ENCODE peak calls at places on chromosomes 4 and X, in five cellular contexts. One of them, this sample, is unnamed.

GRCh38 chr4:105058177-105058812 is 88.4 kb upstream of the TET2 start:
- DNase-seq in NCI-H1105: no peak
- DNase-seq in ureter: no peak
- DNase-seq in sciatic nerve: no peak
- DNase-seq in NCI-H1092 treated with DMSO at 0.1 percent for 48 hours: no peak
- DNase-seq in this sample: no peak

GRCh38 chrX:107562482-107562881 is 65.8 kb upstream of the PRPS1 start:
- DNase-seq in NCI-H1105: no peak
- DNase-seq in ureter: no peak
- DNase-seq in sciatic nerve: no peak
- DNase-seq in NCI-H1092 treated with DMSO at 0.1 percent for 48 hours: no peak
- DNase-seq in this sample: peak

GRCh38 chr4:173333658-173334084 is 487 bp downstream of the HMGB2 start:
- DNase-seq in NCI-H1105: peak
- DNase-seq in ureter: peak
- DNase-seq in sciatic nerve: peak
- DNase-seq in NCI-H1092 treated with DMSO at 0.1 percent for 48 hours: peak
- DNase-seq in this sample: no peak

GRCh38 chrX:10099411-10099810 is 57.4 kb upstream of the CLCN4 start:
- DNase-seq in NCI-H1105: no peak
- DNase-seq in ureter: no peak
- DNase-seq in sciatic nerve: no peak
- DNase-seq in NCI-H1092 treated with DMSO at 0.1 percent for 48 hours: no peak
- DNase-seq in this sample: no peak

GRCh38 chr4:143335979-143336827 is 473 bp upstream of the GAB1 start:
- DNase-seq in NCI-H1105: peak
- DNase-seq in ureter: peak
- DNase-seq in sciatic nerve: peak
- DNase-seq in NCI-H1092 treated with DMSO at 0.1 percent for 48 hours: peak
- DNase-seq in this sample: no peak

GRCh38 chr4:112448211-112448745 is 67.7 kb downstream of the NEUROG2 start:
- DNase-seq in NCI-H1105: no peak
- DNase-seq in ureter: no peak
- DNase-seq in sciatic nerve: no peak
- DNase-seq in NCI-H1092 treated with DMSO at 0.1 percent for 48 hours: no peak
- DNase-seq in this sample: no peak

GRCh38 chrX:10833299-10834169 is 213.1 kb upstream of the MID1 start:
- DNase-seq in NCI-H1105: no peak
- DNase-seq in ureter: peak
- DNase-seq in sciatic nerve: peak
- DNase-seq in NCI-H1092 treated with DMSO at 0.1 percent for 48 hours: peak
- DNase-seq in this sample: no peak

GRCh38 chr4:111016416-111016815 is 393.5 kb upstream of the PITX2 start:
- DNase-seq in NCI-H1105: no peak
- DNase-seq in ureter: no peak
- DNase-seq in sciatic nerve: no peak
- DNase-seq in NCI-H1092 treated with DMSO at 0.1 percent for 48 hours: no peak
- DNase-seq in this sample: no peak

GRCh38 chr4:1092026-1092982 is 21.1 kb downstream of the RNF212 start:
- DNase-seq in NCI-H1105: no peak
- DNase-seq in ureter: no peak
- DNase-seq in sciatic nerve: no peak
- DNase-seq in NCI-H1092 treated with DMSO at 0.1 percent for 48 hours: no peak
- DNase-seq in this sample: no peak

GRCh38 chr4:156595041-156595440 is 376.6 kb downstream of the PDGFC start:
- DNase-seq in NCI-H1105: no peak
- DNase-seq in ureter: no peak
- DNase-seq in sciatic nerve: no peak
- DNase-seq in NCI-H1092 treated with DMSO at 0.1 percent for 48 hours: no peak
- DNase-seq in this sample: no peak

GRCh38 chr4:153467897-153468262 is 1.7 kb downstream of the TMEM131L start:
- DNase-seq in NCI-H1105: no peak
- DNase-seq in ureter: no peak
- DNase-seq in sciatic nerve: no peak
- DNase-seq in NCI-H1092 treated with DMSO at 0.1 percent for 48 hours: no peak
- DNase-seq in this sample: no peak

GRCh38 chr4:6342530-6343293 is 73.1 kb downstream of the WFS1 start:
- DNase-seq in NCI-H1105: peak
- DNase-seq in ureter: no peak
- DNase-seq in sciatic nerve: no peak
- DNase-seq in NCI-H1092 treated with DMSO at 0.1 percent for 48 hours: peak
- DNase-seq in this sample: no peak

GRCh38 chrX:38768079-38768478 is 33.2 kb upstream of the MID1IP1 start:
- DNase-seq in NCI-H1105: peak
- DNase-seq in ureter: no peak
- DNase-seq in sciatic nerve: no peak
- DNase-seq in NCI-H1092 treated with DMSO at 0.1 percent for 48 hours: peak
- DNase-seq in this sample: no peak

GRCh38 chrX:3326721-3327120 is 19.7 kb downstream of the MXRA5 start:
- DNase-seq in NCI-H1105: no peak
- DNase-seq in ureter: no peak
- DNase-seq in sciatic nerve: no peak
- DNase-seq in NCI-H1092 treated with DMSO at 0.1 percent for 48 hours: no peak
- DNase-seq in this sample: no peak

This sample was measured in vagina.